ENCODE peak calls at places on chromosomes 5 and 9, in four cellular contexts. G is transverse colon, Z is substantia nigra, Q is gastrocnemius medialis. N is an unnamed sample.

GRCh38 chr5:152499816-152500575 is 94.9 kb upstream of the NMUR2 start:
- DNase-seq in G (no peak), Z (no peak), Q (no peak), N (no peak)

GRCh38 chr5:7884491-7885273 is 15.7 kb downstream of the MTRR start:
- DNase-seq in G (no peak), Z (no peak), Q (no peak), N (no peak)

GRCh38 chr5:78819166-78819565 is 165.9 kb downstream of the ARSB start:
- DNase-seq in Z (no peak), Q (no peak), G (no peak), N (no peak)

GRCh38 chr5:102152906-102153787 is 142.9 kb downstream of the SLCO4C1 start:
- DNase-seq in Q (no peak), Z (no peak), G (no peak), N (no peak)

GRCh38 chr9:89825648-89826047 is 220.8 kb downstream of the GADD45G start:
- DNase-seq in Z (no peak), G (no peak), Q (no peak), N (no peak)

GRCh38 chr5:181259974-181260719 is 796 bp downstream of the TRIM52 start:
- DNase-seq in Q (no peak), G (no peak), Z (no peak), N (no peak)

GRCh38 chr9:75200892-75201470 is 112.7 kb downstream of the OSTF1 start:
- DNase-seq in Z (no peak), G (no peak), Q (no peak), N (no peak)

GRCh38 chr5:104576677-104577076 is 1014.1 kb upstream of the NUDT12 start:
- DNase-seq in Q (no peak), Z (no peak), G (no peak), N (no peak)

GRCh38 chr5:139243425-139243965 is 45.3 kb upstream of the SIL1 start:
- DNase-seq in Q (no peak), Z (no peak), G (no peak), N (no peak)

GRCh38 chr5:125597338-125597737 is 825.9 kb upstream of the GRAMD2B start:
- DNase-seq in Q (no peak), Z (no peak), G (no peak), N (no peak)

GRCh38 chr5:31954091-31954490 is 220.0 kb downstream of the GOLPH3 start:
- DNase-seq in G (no peak), Z (no peak), Q (no peak), N (no peak)

GRCh38 chr5:148820778-148821395 is 5.5 kb upstream of the ADRB2 start:
- DNase-seq in Z (no peak), Q (no peak), G (no peak), N (peak; percentile 24)

GRCh38 chr9:121650220-121651013 is 1.0 kb upstream of the DAB2IP start:
- DNase-seq in Q (no peak), Z (peak; percentile 16), G (peak; percentile 84), N (no peak)

GRCh38 chr5:92779536-92779935 is 801.5 kb downstream of the NR2F1-AS1 start:
- DNase-seq in Z (no peak), G (no peak), Q (no peak), N (no peak)

GRCh38 chr9:99851028-99851822 is 29.5 kb downstream of the NR4A3 start:
- DNase-seq in G (peak; percentile 12), Q (no peak), Z (no peak), N (peak; percentile 55)

GRCh38 chr9:122128432-122129343 is 30.9 kb downstream of the NDUFA8 start:
- DNase-seq in Q (no peak), G (no peak), Z (no peak), N (no peak)

GRCh38 chr9:6924988-6925563 is 167.3 kb downstream of the KDM4C start:
- DNase-seq in G (no peak), Z (no peak), Q (no peak), N (no peak)

GRCh38 chr5:67133781-67134180 is 62.8 kb downstream of the CD180 start:
- DNase-seq in Q (no peak), G (no peak), Z (no peak), N (no peak)

GRCh38 chr5:21810737-21811316 is 1042.3 kb downstream of the CDH12 start:
- DNase-seq in Z (no peak), G (no peak), Q (no peak), N (no peak)

GRCh38 chr5:103461223-103461622 is 101.4 kb downstream of the NUDT12 start:
- DNase-seq in G (no peak), Q (no peak), Z (no peak), N (no peak)

DNA sequence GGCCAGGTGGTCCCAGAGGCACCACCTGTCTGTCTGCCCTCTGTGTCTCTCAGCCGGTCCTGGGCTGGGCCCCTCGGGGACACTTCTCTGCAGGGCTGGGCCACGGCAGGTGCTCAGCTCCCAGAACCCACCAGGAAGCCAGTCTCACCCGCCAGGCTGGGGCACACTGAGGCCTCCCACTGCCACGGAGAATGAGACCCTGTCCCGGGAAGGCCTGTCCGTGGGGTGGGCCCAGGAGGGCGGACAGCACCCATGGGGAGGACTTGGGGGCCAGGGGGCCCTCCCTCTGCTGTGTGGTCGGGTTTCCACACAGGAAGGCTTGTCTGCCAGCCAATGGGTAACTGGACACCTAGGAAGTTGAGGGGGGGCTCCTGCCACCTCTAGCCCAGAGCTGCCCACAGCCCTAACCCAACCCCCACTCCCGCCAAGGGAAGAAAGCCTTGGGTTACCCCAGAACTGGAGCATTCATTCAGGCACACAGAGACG is 4.1 kb upstream of the TUBB4B start:
- DNase-seq in Q (no peak), Z (no peak), G (no peak), N (no peak)
- H3K27ac ChIP-seq in Q (peak overlapping the region; percentile 78), Z (peak overlapping the region; percentile 97), G (peak overlapping the region; percentile 99), N (peak overlapping the region; percentile 27)

GRCh38 chr5:135056316-135057030 is 22.4 kb upstream of the PITX1 start:
- DNase-seq in Q (no peak), Z (no peak), G (no peak), N (no peak)

GRCh38 chr5:135053989-135054388 is 20.0 kb upstream of the PITX1 start:
- DNase-seq in Q (no peak), G (no peak), Z (no peak), N (no peak)

GRCh38 chr5:135054546-135054945 is 20.5 kb upstream of the PITX1 start:
- DNase-seq in G (no peak), Z (no peak), Q (no peak), N (no peak)

GRCh38 chr5:135057233-135057632 is 23.2 kb upstream of the PITX1 start:
- DNase-seq in Z (no peak), G (no peak), Q (no peak), N (no peak)

GRCh38 chr5:135055385-135055784 is 21.4 kb upstream of the PITX1 start:
- DNase-seq in Z (no peak), Q (peak; percentile 91), G (no peak), N (no peak)
- H3K27ac ChIP-seq in Z (no peak overlapping the region), Q (peak overlapping the region; percentile 79), G (no peak overlapping the region), N (no peak overlapping the region)

GRCh38 chr9:22911632-22912031 is 465.0 kb downstream of the DMRTA1 start:
- DNase-seq in Q (no peak), Z (no peak), G (no peak), N (no peak)
- H3K27ac ChIP-seq in Q (no peak overlapping the region), Z (no peak overlapping the region), G (no peak overlapping the region), N (no peak overlapping the region)

DNA sequence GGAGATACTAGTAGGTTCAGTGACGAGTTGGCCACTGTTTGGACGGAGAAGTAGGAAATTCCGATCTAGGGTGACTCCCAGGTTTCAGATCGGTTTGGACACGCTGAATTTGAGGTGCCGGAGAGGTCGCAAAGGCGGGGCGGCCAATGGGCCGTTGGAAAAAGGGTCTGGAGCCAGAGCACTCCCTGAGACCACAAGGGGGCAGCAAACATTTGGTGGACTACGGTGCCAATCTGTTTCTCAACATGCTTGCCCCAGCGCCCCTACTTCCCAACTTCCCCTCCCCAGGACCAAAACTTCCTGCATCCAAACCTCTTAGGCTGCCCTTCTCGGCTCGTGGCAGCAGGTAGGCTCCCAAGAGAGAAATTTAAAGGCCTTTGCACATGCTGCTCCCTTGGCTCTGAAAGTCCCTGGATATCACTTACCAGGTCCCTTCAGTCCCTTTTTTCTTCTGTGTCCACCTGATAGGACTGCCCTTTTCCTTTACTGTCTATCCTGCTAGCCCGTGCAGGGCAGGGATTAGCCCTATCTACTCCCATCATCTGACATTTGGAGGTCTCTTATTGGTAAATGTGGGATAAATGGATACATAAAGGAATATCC is 992 bp upstream of the RPP25L start:
- DNase-seq in G (peak; percentile 81), Q (peak; percentile 70), Z (peak; percentile 78), N (peak; percentile 62)
- H3K27ac ChIP-seq in G (peak overlapping the region; percentile 84), Q (peak overlapping the region; percentile 95), Z (peak overlapping the region; percentile 75), N (peak overlapping the region; percentile 85)

GRCh38 chr9:14546693-14547092 is 146.5 kb downstream of the ZDHHC21 start:
- DNase-seq in Z (no peak), Q (no peak), G (no peak), N (no peak)
- H3K27ac ChIP-seq in Z (no peak overlapping the region), Q (no peak overlapping the region), G (no peak overlapping the region), N (no peak overlapping the region)

GRCh38 chr9:113508111-113508749 is 44.7 kb downstream of the RGS3 start:
- DNase-seq in G (peak; percentile 87), Q (no peak), Z (no peak), N (peak; percentile 36)
- H3K27ac ChIP-seq in G (peak overlapping the region; percentile 78), Q (peak overlapping the region; percentile 45), Z (no peak overlapping the region), N (no peak overlapping the region)

GRCh38 chr9:4128876-4129275 is 171.0 kb downstream of the GLIS3 start:
- DNase-seq in Q (no peak), Z (no peak), G (no peak), N (no peak)

GRCh38 chr9:4127873-4128272 is 172.0 kb downstream of the GLIS3 start:
- DNase-seq in Q (no peak), Z (no peak), G (no peak), N (no peak)

GRCh38 chr9:4126996-4127395 is 172.9 kb downstream of the GLIS3 start:
- DNase-seq in Z (no peak), Q (no peak), G (no peak), N (no peak)

GRCh38 chr9:4131946-4132345 is 167.9 kb downstream of the GLIS3 start:
- DNase-seq in Z (no peak), G (no peak), Q (no peak), N (no peak)

DNA sequence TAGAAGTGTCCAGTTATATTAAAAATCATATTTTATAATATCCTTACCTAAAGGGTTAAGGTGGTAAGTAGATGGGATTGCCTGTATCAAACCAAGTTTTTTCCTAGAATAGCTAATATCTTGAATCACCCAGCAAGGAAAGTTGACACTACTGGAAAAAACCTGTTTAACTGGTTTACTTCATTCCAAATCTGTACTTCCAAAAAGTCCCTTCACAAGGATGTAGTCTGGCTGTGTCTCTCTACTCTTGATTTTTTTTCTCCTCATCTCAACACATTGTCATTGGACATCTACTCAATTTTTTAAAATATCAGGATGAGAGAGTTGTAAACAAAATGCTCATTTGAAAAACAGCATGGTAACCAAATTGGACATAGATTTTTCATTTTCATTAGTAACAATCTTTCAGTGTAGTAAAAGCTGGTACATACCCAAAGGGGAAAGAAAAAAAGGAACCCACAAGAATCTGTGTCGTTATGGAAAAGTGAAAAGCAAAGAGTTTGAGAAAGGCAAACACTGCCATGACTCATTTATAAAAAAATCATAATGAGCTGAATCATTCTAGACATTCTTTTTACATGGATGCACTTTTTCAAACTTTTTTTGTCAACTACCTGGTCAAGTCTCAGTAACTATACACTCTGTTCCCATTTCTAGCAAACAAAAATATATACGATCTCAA is 173.5 kb downstream of the GLIS3 start:
- DNase-seq in Z (no peak), G (no peak), Q (no peak), N (no peak)
- H3K27ac ChIP-seq in Z (no peak overlapping the region), G (no peak overlapping the region), Q (no peak overlapping the region), N (no peak overlapping the region)

DNA sequence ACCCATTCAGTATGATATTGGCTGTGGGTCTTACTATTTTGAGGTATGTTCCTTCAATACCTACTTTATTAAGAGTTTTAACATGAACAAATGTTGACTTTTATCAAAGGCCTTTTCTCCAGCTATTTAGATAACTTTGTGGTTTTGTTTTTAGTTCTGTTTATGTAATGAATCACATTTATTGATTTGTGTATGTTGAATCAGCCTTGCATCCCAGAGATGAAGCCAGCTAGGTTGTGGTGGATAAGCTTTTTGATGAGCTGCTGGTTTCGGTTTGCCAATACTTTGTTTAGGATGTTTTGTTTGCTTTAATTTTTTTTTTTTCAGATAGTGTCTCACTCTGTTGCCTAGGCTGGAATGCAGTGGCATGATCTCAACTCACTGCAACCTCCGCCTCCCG is 609.0 kb upstream of the COX7C start:
- DNase-seq in G (no peak), Z (no peak), Q (no peak), N (no peak)
- H3K27ac ChIP-seq in G (no peak overlapping the region), Z (no peak overlapping the region), Q (no peak overlapping the region), N (no peak overlapping the region)